ENCODE peak calls at places on chromosome 1, in nine cellular contexts. N, K, P, R, O, A, W, Q and U are unnamed samples.

GRCh38 chr1:219492676-219493075 is 120.2 kb downstream of the ZC3H11B start:
- DNase-seq in N (no peak), K (no peak), P (no peak), R (no peak), O (no peak), A (no peak), W (no peak), Q (no peak), U (no peak)

GRCh38 chr1:150925080-150925479 is 1.1 kb upstream of the SETDB1 start:
- DNase-seq in N (no peak), K (no peak), P (no peak), R (no peak), O (no peak), A (no peak), W (no peak), Q (no peak), U (no peak)

GRCh38 chr1:159459551-159459950 is 20.0 kb downstream of the OR10J1 start:
- DNase-seq in N (no peak), K (no peak), P (no peak), R (no peak), O (no peak), A (no peak), W (no peak), Q (no peak), U (no peak)

GRCh38 chr1:76826072-76826827 is 41.0 kb upstream of the ST6GALNAC5 start:
- DNase-seq in N (no peak), K (no peak), P (no peak), R (no peak), O (no peak), A (no peak), W (no peak), Q (no peak), U (no peak)

GRCh38 chr1:36223996-36224536 is at the start of gene THRAP3:
- DNase-seq in N (peak; percentile 100), K (peak; percentile 100), P (peak; percentile 99), R (peak; percentile 100), O (peak; percentile 99), A (peak; percentile 98), W (peak; percentile 98), Q (peak; percentile 87), U (peak; percentile 100)

GRCh38 chr1:159009704-159010361 is at the start of gene IFI16:
- DNase-seq in N (peak; percentile 58), K (no peak), P (no peak), R (peak; percentile 64), O (peak; percentile 83), A (no peak), W (peak; percentile 61), Q (peak; percentile 65), U (no peak)

GRCh38 chr1:77416692-77417450 is 135.1 kb downstream of the AK5 start:
- DNase-seq in N (peak; percentile 58), K (no peak), P (no peak), R (no peak), O (no peak), A (no peak), W (no peak), Q (no peak), U (peak; percentile 40)

GRCh38 chr1:53590104-53590503 is 130.9 kb downstream of the DMRTB1 start:
- DNase-seq in N (no peak), K (no peak), P (no peak), R (no peak), O (no peak), A (no peak), W (no peak), Q (no peak), U (no peak)

GRCh38 chr1:214453109-214453722 is 98.2 kb downstream of the PTPN14 start:
- DNase-seq in N (no peak), K (no peak), P (no peak), R (no peak), O (no peak), A (no peak), W (no peak), Q (no peak), U (no peak)

DNA sequence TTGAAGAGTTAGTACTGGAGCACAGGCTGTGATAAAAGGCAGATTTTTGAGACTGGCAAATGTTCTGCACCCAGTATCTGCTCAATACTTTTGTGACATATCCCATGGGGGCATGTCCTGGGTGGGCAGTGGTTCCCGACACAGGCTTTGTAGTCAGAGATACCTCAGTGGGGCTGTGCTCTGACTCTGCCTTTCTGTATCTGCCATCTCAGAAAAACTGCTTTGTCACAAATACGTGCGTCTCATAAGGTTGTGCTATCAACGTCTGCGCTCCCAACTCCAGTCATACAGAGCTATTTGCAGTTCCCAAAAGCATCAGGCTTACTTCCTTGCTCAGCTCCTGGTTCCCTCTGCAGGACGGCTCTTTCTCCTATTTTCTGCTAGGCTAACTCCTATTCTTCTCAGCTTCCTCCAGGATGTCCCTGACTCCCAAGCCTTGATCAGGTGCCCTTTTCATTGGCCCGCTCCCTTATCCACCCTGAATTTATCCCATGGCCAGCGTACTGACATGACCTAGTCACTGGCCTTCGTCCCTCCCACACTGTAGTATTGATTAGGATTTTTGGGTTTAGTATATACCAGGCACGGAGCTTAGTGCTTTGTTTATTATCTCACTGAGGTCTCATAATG is 12.1 kb upstream of the RAB29 start:
- DNase-seq in N (no peak), K (no peak), P (no peak), R (no peak), O (no peak), A (no peak), W (no peak), Q (no peak), U (no peak)
- TF ChIP-seq CTCF in N (no peak), K (no peak), P (no peak), R (no peak), O (no peak), A (no peak), W (no peak), Q (no peak), U (no peak)

GRCh38 chr1:202160377-202160940 is at the start of gene PTPN7:
- DNase-seq in N (peak; percentile 30), K (no peak), P (no peak), R (no peak), O (no peak), A (no peak), W (peak; percentile 85), Q (no peak), U (no peak)

GRCh38 chr1:202157945-202158344 is 2.5 kb downstream of the PTPN7 start:
- DNase-seq in N (no peak), K (no peak), P (no peak), R (no peak), O (no peak), A (no peak), W (no peak), Q (no peak), U (no peak)

GRCh38 chr1:202159534-202160371 is 649 bp downstream of the PTPN7 start:
- DNase-seq in N (no peak), K (no peak), P (no peak), R (no peak), O (no peak), A (no peak), W (peak; percentile 62), Q (no peak), U (no peak)

GRCh38 chr1:202156590-202156989 is 3.8 kb downstream of the PTPN7 start:
- DNase-seq in N (no peak), K (no peak), P (no peak), R (no peak), O (no peak), A (no peak), W (no peak), Q (no peak), U (no peak)

DNA sequence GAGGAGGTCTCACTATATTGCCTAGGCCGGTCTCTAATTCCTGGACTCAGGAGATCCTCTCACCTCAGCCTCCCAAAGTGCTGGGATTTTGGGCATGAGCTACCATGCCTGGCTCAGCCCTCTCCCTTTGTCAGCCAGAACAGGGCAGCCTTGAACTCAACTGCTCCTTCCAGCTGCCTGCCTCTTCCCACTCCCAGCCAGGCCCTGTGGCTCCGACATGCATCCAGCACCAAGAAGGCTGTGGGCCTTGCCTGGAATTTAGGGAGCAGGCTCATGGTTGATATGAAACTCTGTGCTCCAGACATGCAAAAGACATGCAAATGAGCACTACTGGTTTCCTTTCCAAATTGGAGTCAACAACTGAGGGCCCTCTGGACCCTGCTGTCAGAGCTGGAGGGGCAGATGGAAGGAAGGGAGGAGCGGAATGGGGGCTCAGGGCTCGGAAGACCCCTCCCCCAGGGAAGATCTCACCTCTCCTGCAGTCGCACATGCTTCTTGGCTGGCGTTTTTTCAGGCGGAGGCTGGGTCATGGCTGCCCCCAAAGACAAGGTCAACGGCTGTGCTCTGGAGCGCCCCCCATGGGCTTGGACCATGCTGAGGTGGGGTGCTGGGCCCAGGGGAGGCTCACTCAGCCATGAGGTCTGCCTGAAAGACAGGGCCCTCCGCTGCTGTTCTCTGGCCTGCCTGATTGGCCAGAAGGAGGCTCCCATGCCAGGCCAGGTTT is 1.4 kb downstream of the PTPN7 start:
- DNase-seq in N (no peak), K (no peak), P (no peak), R (no peak), O (no peak), A (no peak), W (peak; percentile 68), Q (no peak), U (no peak)
- TF ChIP-seq CTCF in N (no peak), K (no peak), P (no peak), R (no peak), O (no peak), A (peak; percentile 40), W (peak; percentile 31), Q (no peak), U (no peak)

DNA sequence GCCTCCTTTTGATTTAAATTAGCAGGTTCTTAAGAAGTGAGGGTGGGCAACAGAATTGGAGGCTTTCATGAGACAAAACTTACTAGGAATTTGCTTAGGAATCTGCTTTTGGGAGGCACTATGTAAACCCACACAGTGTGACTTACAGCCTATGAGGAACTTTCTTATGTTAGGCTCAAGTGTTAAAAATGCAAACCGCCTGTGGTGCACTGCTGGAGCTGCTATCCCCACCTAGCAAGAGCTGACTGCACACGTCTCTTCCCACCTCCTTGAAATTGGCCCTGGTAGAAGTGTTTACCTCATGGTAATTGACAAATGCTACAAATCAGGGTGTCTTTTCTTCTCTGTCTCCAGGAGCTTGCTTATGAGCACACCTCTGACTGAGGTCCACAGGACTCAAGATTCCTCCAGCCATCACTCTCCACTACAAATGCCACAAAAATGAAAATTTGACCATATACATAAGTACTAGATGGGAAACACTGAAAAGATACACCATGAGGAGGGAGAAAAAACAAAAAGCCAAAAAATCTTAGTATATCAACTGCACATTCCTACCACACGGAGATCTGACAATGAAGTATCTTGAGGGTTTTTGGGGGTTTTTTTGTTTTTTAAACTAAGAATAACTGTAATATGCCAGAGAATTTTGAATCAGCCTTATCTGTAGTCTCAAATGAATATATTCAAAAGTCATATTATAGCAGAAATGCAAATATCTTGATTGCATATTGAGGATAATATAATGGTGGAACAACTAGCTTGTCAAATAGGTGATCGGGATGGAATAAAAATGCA is 18.2 kb upstream of the NPL start:
- DNase-seq in N (no peak), K (no peak), P (no peak), R (no peak), O (no peak), A (no peak), W (no peak), Q (no peak), U (no peak)
- TF ChIP-seq CTCF in N (no peak), K (no peak), P (peak; percentile 57), R (no peak), O (no peak), A (no peak), W (no peak), Q (no peak), U (peak; percentile 70)

DNA sequence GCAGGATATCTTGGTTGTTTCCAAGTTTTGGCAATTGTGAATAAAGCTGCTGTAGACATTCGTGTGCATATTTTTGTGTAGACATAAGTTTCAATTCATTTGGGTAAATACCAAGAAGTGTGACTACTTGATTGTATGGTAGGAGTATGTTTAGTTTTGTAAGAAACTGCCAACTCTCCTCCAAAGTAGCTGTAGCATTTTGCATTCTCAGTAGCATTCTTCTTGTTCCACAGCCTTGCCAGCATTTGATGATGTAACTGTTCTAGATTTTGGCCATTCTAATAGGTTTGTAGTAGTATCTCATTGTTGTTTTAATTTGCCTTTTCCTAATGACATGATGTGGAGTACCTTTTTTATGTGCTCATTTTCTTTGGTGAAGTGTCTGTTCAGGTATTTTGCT is 38.6 kb upstream of the PLA2G4A start:
- DNase-seq in N (no peak), K (no peak), P (no peak), R (no peak), O (no peak), A (no peak), W (no peak), Q (no peak), U (no peak)
- TF ChIP-seq CTCF in N (no peak), K (no peak), P (no peak), R (no peak), O (no peak), A (no peak), W (no peak), Q (no peak), U (no peak)